ENCODE peak calls at places on chromosomes 5 and 9, in nine cellular contexts. One of them, this sample, is unnamed.

GRCh38 chr5:159971514-159971913 is 37.4 kb upstream of the TTC1 start:
- DNase-seq in ascending aorta: no peak
- DNase-seq in fibroblast of pulmonary artery: no peak
- DNase-seq in AG04450: no peak
- DNase-seq in upper lobe of right lung: no peak
- DNase-seq in Calu3: no peak
- DNase-seq in colonic mucosa: no peak
- DNase-seq in MCF 10A: no peak
- DNase-seq in mucosa of descending colon: no peak
- DNase-seq in this sample: no peak

GRCh38 chr5:177426566-177427210 is at the start of gene GRK6:
- DNase-seq in ascending aorta: no peak
- DNase-seq in fibroblast of pulmonary artery: no peak
- DNase-seq in AG04450: no peak
- DNase-seq in upper lobe of right lung: peak
- DNase-seq in Calu3: peak
- DNase-seq in colonic mucosa: peak
- DNase-seq in MCF 10A: peak
- DNase-seq in mucosa of descending colon: peak
- DNase-seq in this sample: peak

GRCh38 chr5:73031839-73032238 is 76.0 kb downstream of the FCHO2 start:
- DNase-seq in ascending aorta: no peak
- DNase-seq in fibroblast of pulmonary artery: peak
- DNase-seq in AG04450: peak
- DNase-seq in upper lobe of right lung: no peak
- DNase-seq in Calu3: peak
- DNase-seq in colonic mucosa: no peak
- DNase-seq in MCF 10A: peak
- DNase-seq in mucosa of descending colon: no peak
- DNase-seq in this sample: peak

GRCh38 chr5:143241892-143242291 is 161.6 kb downstream of the NR3C1 start:
- DNase-seq in ascending aorta: no peak
- DNase-seq in fibroblast of pulmonary artery: peak
- DNase-seq in AG04450: no peak
- DNase-seq in upper lobe of right lung: no peak
- DNase-seq in Calu3: no peak
- DNase-seq in colonic mucosa: no peak
- DNase-seq in MCF 10A: peak
- DNase-seq in mucosa of descending colon: no peak
- DNase-seq in this sample: no peak

GRCh38 chr5:157820593-157821252 is 38.2 kb downstream of the CLINT1 start:
- DNase-seq in ascending aorta: no peak
- DNase-seq in fibroblast of pulmonary artery: peak
- DNase-seq in AG04450: peak
- DNase-seq in upper lobe of right lung: no peak
- DNase-seq in Calu3: peak
- DNase-seq in colonic mucosa: peak
- DNase-seq in MCF 10A: peak
- DNase-seq in mucosa of descending colon: no peak
- DNase-seq in this sample: no peak

GRCh38 chr5:127615916-127616315 is 33.0 kb upstream of the CTXN3 start:
- DNase-seq in ascending aorta: no peak
- DNase-seq in fibroblast of pulmonary artery: peak
- DNase-seq in AG04450: no peak
- DNase-seq in upper lobe of right lung: no peak
- DNase-seq in Calu3: no peak
- DNase-seq in colonic mucosa: no peak
- DNase-seq in MCF 10A: peak
- DNase-seq in mucosa of descending colon: no peak
- DNase-seq in this sample: no peak

GRCh38 chr9:129234491-129234890 is 56.4 kb upstream of the IER5L start:
- DNase-seq in ascending aorta: no peak
- DNase-seq in fibroblast of pulmonary artery: no peak
- DNase-seq in AG04450: no peak
- DNase-seq in upper lobe of right lung: peak
- DNase-seq in Calu3: no peak
- DNase-seq in colonic mucosa: no peak
- DNase-seq in MCF 10A: no peak
- DNase-seq in mucosa of descending colon: peak
- DNase-seq in this sample: no peak

GRCh38 chr9:136943291-136944093 is 1.0 kb downstream of the FBXW5 start:
- DNase-seq in ascending aorta: no peak
- DNase-seq in fibroblast of pulmonary artery: peak
- DNase-seq in AG04450: no peak
- DNase-seq in upper lobe of right lung: peak
- DNase-seq in Calu3: peak
- DNase-seq in colonic mucosa: no peak
- DNase-seq in MCF 10A: peak
- DNase-seq in mucosa of descending colon: peak
- DNase-seq in this sample: peak

GRCh38 chr5:2701592-2701991 is 49.9 kb downstream of the IRX2 start:
- DNase-seq in ascending aorta: peak
- DNase-seq in fibroblast of pulmonary artery: no peak
- DNase-seq in AG04450: no peak
- DNase-seq in upper lobe of right lung: no peak
- DNase-seq in Calu3: no peak
- DNase-seq in colonic mucosa: no peak
- DNase-seq in MCF 10A: no peak
- DNase-seq in mucosa of descending colon: no peak
- DNase-seq in this sample: no peak

GRCh38 chr5:56270058-56270457 is 36.9 kb upstream of the ANKRD55 start:
- DNase-seq in ascending aorta: no peak
- DNase-seq in fibroblast of pulmonary artery: no peak
- DNase-seq in AG04450: no peak
- DNase-seq in upper lobe of right lung: no peak
- DNase-seq in Calu3: no peak
- DNase-seq in colonic mucosa: no peak
- DNase-seq in MCF 10A: peak
- DNase-seq in mucosa of descending colon: no peak
- DNase-seq in this sample: no peak

GRCh38 chr9:3513265-3513818 is 12.5 kb downstream of the RFX3 start:
- DNase-seq in ascending aorta: no peak
- DNase-seq in fibroblast of pulmonary artery: no peak
- DNase-seq in AG04450: no peak
- DNase-seq in upper lobe of right lung: no peak
- DNase-seq in Calu3: no peak
- DNase-seq in colonic mucosa: no peak
- DNase-seq in MCF 10A: no peak
- DNase-seq in mucosa of descending colon: no peak
- DNase-seq in this sample: no peak

GRCh38 chr9:126483468-126484056 is 130.2 kb upstream of the LMX1B start:
- DNase-seq in ascending aorta: no peak
- DNase-seq in fibroblast of pulmonary artery: no peak
- DNase-seq in AG04450: no peak
- DNase-seq in upper lobe of right lung: no peak
- DNase-seq in Calu3: no peak
- DNase-seq in colonic mucosa: no peak
- DNase-seq in MCF 10A: no peak
- DNase-seq in mucosa of descending colon: no peak
- DNase-seq in this sample: no peak

GRCh38 chr9:126487856-126488255 is 125.9 kb upstream of the LMX1B start:
- DNase-seq in ascending aorta: no peak
- DNase-seq in fibroblast of pulmonary artery: no peak
- DNase-seq in AG04450: no peak
- DNase-seq in upper lobe of right lung: no peak
- DNase-seq in Calu3: no peak
- DNase-seq in colonic mucosa: no peak
- DNase-seq in MCF 10A: no peak
- DNase-seq in mucosa of descending colon: no peak
- DNase-seq in this sample: no peak

GRCh38 chr9:126486276-126486675 is 127.5 kb upstream of the LMX1B start:
- DNase-seq in ascending aorta: no peak
- DNase-seq in fibroblast of pulmonary artery: no peak
- DNase-seq in AG04450: no peak
- DNase-seq in upper lobe of right lung: no peak
- DNase-seq in Calu3: no peak
- DNase-seq in colonic mucosa: no peak
- DNase-seq in MCF 10A: no peak
- DNase-seq in mucosa of descending colon: no peak
- DNase-seq in this sample: no peak

GRCh38 chr9:126488310-126488709 is 125.4 kb upstream of the LMX1B start:
- DNase-seq in ascending aorta: no peak
- DNase-seq in fibroblast of pulmonary artery: no peak
- DNase-seq in AG04450: no peak
- DNase-seq in upper lobe of right lung: no peak
- DNase-seq in Calu3: no peak
- DNase-seq in colonic mucosa: no peak
- DNase-seq in MCF 10A: no peak
- DNase-seq in mucosa of descending colon: no peak
- DNase-seq in this sample: no peak

GRCh38 chr9:126485662-126486061 is 128.1 kb upstream of the LMX1B start:
- DNase-seq in ascending aorta: no peak
- DNase-seq in fibroblast of pulmonary artery: no peak
- DNase-seq in AG04450: no peak
- DNase-seq in upper lobe of right lung: no peak
- DNase-seq in Calu3: no peak
- DNase-seq in colonic mucosa: no peak
- DNase-seq in MCF 10A: no peak
- DNase-seq in mucosa of descending colon: no peak
- DNase-seq in this sample: no peak
- TF ChIP-seq CTCF in ascending aorta: no peak
- TF ChIP-seq CTCF in fibroblast of pulmonary artery: no peak
- TF ChIP-seq CTCF in AG04450: no peak
- TF ChIP-seq CTCF in upper lobe of right lung: no peak
- TF ChIP-seq CTCF in Calu3: no peak
- TF ChIP-seq CTCF in colonic mucosa: no peak
- TF ChIP-seq CTCF in MCF 10A: no peak
- TF ChIP-seq CTCF in mucosa of descending colon: no peak
- TF ChIP-seq CTCF in this sample: no peak

DNA sequence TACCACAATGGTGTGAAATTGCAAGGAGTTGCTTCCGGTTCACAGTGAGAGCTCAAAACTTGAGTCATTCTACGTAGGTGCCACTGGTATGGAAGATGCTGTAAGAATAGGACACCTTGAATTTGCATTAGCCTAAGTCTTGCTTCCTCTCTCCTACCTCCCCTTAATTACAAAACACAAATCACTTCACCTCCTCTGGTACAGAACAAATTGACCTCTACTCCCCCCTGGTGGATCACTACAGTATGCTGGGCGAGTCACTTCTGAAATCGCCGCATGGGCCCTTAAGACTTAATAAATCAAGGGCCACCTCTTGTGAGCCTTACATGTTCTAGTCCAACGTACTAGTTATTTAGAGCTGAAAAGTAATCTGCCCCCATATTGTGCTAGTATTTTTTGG is 145.3 kb upstream of the SMARCA2 start:
- DNase-seq in ascending aorta: no peak
- DNase-seq in fibroblast of pulmonary artery: peak
- DNase-seq in AG04450: no peak
- DNase-seq in upper lobe of right lung: no peak
- DNase-seq in Calu3: peak
- DNase-seq in colonic mucosa: peak
- DNase-seq in MCF 10A: peak
- DNase-seq in mucosa of descending colon: no peak
- DNase-seq in this sample: no peak
- TF ChIP-seq CTCF in ascending aorta: no peak
- TF ChIP-seq CTCF in fibroblast of pulmonary artery: peak
- TF ChIP-seq CTCF in AG04450: peak
- TF ChIP-seq CTCF in upper lobe of right lung: peak
- TF ChIP-seq CTCF in Calu3: peak
- TF ChIP-seq CTCF in colonic mucosa: peak
- TF ChIP-seq CTCF in MCF 10A: peak
- TF ChIP-seq CTCF in mucosa of descending colon: peak
- TF ChIP-seq CTCF in this sample: peak

GRCh38 chr5:43389679-43390329 is 22.4 kb downstream of the CCL28 start:
- DNase-seq in ascending aorta: peak
- DNase-seq in fibroblast of pulmonary artery: peak
- DNase-seq in AG04450: peak
- DNase-seq in upper lobe of right lung: no peak
- DNase-seq in Calu3: peak
- DNase-seq in colonic mucosa: peak
- DNase-seq in MCF 10A: peak
- DNase-seq in mucosa of descending colon: no peak
- DNase-seq in this sample: peak

GRCh38 chr5:43386960-43387362 is 25.2 kb downstream of the CCL28 start:
- DNase-seq in ascending aorta: no peak
- DNase-seq in fibroblast of pulmonary artery: no peak
- DNase-seq in AG04450: no peak
- DNase-seq in upper lobe of right lung: no peak
- DNase-seq in Calu3: peak
- DNase-seq in colonic mucosa: no peak
- DNase-seq in MCF 10A: peak
- DNase-seq in mucosa of descending colon: no peak
- DNase-seq in this sample: no peak
- TF ChIP-seq CTCF in ascending aorta: no peak
- TF ChIP-seq CTCF in fibroblast of pulmonary artery: no peak
- TF ChIP-seq CTCF in AG04450: no peak
- TF ChIP-seq CTCF in upper lobe of right lung: no peak
- TF ChIP-seq CTCF in Calu3: no peak
- TF ChIP-seq CTCF in colonic mucosa: no peak
- TF ChIP-seq CTCF in MCF 10A: no peak
- TF ChIP-seq CTCF in mucosa of descending colon: no peak
- TF ChIP-seq CTCF in this sample: no peak

GRCh38 chr5:175868996-175869638 is 2.3 kb upstream of the CPLX2 start:
- DNase-seq in ascending aorta: no peak
- DNase-seq in fibroblast of pulmonary artery: no peak
- DNase-seq in AG04450: no peak
- DNase-seq in upper lobe of right lung: no peak
- DNase-seq in Calu3: no peak
- DNase-seq in colonic mucosa: no peak
- DNase-seq in MCF 10A: no peak
- DNase-seq in mucosa of descending colon: no peak
- DNase-seq in this sample: no peak

GRCh38 chr5:175870820-175871447 is 444 bp upstream of the CPLX2 start:
- DNase-seq in ascending aorta: no peak
- DNase-seq in fibroblast of pulmonary artery: no peak
- DNase-seq in AG04450: no peak
- DNase-seq in upper lobe of right lung: no peak
- DNase-seq in Calu3: no peak
- DNase-seq in colonic mucosa: no peak
- DNase-seq in MCF 10A: no peak
- DNase-seq in mucosa of descending colon: no peak
- DNase-seq in this sample: no peak

GRCh38 chr5:175868348-175868723 is 3.0 kb upstream of the CPLX2 start:
- DNase-seq in ascending aorta: no peak
- DNase-seq in fibroblast of pulmonary artery: no peak
- DNase-seq in AG04450: no peak
- DNase-seq in upper lobe of right lung: no peak
- DNase-seq in Calu3: no peak
- DNase-seq in colonic mucosa: no peak
- DNase-seq in MCF 10A: no peak
- DNase-seq in mucosa of descending colon: no peak
- DNase-seq in this sample: no peak

GRCh38 chr5:175866377-175866907 is 4.9 kb upstream of the CPLX2 start:
- DNase-seq in ascending aorta: no peak
- DNase-seq in fibroblast of pulmonary artery: no peak
- DNase-seq in AG04450: no peak
- DNase-seq in upper lobe of right lung: no peak
- DNase-seq in Calu3: no peak
- DNase-seq in colonic mucosa: no peak
- DNase-seq in MCF 10A: no peak
- DNase-seq in mucosa of descending colon: no peak
- DNase-seq in this sample: no peak

GRCh38 chr5:175867587-175868347 is 3.6 kb upstream of the CPLX2 start:
- DNase-seq in ascending aorta: no peak
- DNase-seq in fibroblast of pulmonary artery: no peak
- DNase-seq in AG04450: no peak
- DNase-seq in upper lobe of right lung: no peak
- DNase-seq in Calu3: peak
- DNase-seq in colonic mucosa: peak
- DNase-seq in MCF 10A: peak
- DNase-seq in mucosa of descending colon: no peak
- DNase-seq in this sample: no peak
- TF ChIP-seq CTCF in ascending aorta: no peak
- TF ChIP-seq CTCF in fibroblast of pulmonary artery: no peak
- TF ChIP-seq CTCF in AG04450: peak
- TF ChIP-seq CTCF in upper lobe of right lung: no peak
- TF ChIP-seq CTCF in Calu3: no peak
- TF ChIP-seq CTCF in colonic mucosa: no peak
- TF ChIP-seq CTCF in MCF 10A: peak
- TF ChIP-seq CTCF in mucosa of descending colon: no peak
- TF ChIP-seq CTCF in this sample: no peak

GRCh38 chr9:28774433-28775029 is 1201.2 kb upstream of the C9orf72 start:
- DNase-seq in ascending aorta: no peak
- DNase-seq in fibroblast of pulmonary artery: peak
- DNase-seq in AG04450: no peak
- DNase-seq in upper lobe of right lung: no peak
- DNase-seq in Calu3: no peak
- DNase-seq in colonic mucosa: no peak
- DNase-seq in MCF 10A: peak
- DNase-seq in mucosa of descending colon: no peak
- DNase-seq in this sample: no peak
- TF ChIP-seq CTCF in ascending aorta: no peak
- TF ChIP-seq CTCF in fibroblast of pulmonary artery: peak
- TF ChIP-seq CTCF in AG04450: peak
- TF ChIP-seq CTCF in upper lobe of right lung: peak
- TF ChIP-seq CTCF in Calu3: no peak
- TF ChIP-seq CTCF in colonic mucosa: peak
- TF ChIP-seq CTCF in MCF 10A: peak
- TF ChIP-seq CTCF in mucosa of descending colon: no peak
- TF ChIP-seq CTCF in this sample: no peak

This sample was measured in stomach.